ENCODE peak calls at places on chromosomes 3 and 15, in seven cellular contexts. One of them, this sample, is unnamed.

GRCh38 chr15:29377141-29377540 is 107.5 kb upstream of the NSMCE3 start:
- DNase-seq in heart left ventricle: no peak
- DNase-seq in transverse colon: no peak
- DNase-seq in body of pancreas: no peak
- DNase-seq in A549: no peak
- DNase-seq in sigmoid colon: no peak
- DNase-seq in H1: no peak
- DNase-seq in this sample: no peak

GRCh38 chr3:43346990-43347749 is 60.8 kb downstream of the SNRK start:
- DNase-seq in heart left ventricle: no peak
- DNase-seq in transverse colon: peak
- DNase-seq in body of pancreas: no peak
- DNase-seq in A549: no peak
- DNase-seq in sigmoid colon: no peak
- DNase-seq in H1: no peak
- DNase-seq in this sample: no peak

GRCh38 chr3:174955513-174956001 is 96.4 kb downstream of the NAALADL2 start:
- DNase-seq in heart left ventricle: no peak
- DNase-seq in transverse colon: no peak
- DNase-seq in body of pancreas: no peak
- DNase-seq in A549: peak
- DNase-seq in sigmoid colon: no peak
- DNase-seq in H1: no peak
- DNase-seq in this sample: no peak

GRCh38 chr3:59189561-59190338 is 139.9 kb upstream of the CFAP20DC start:
- DNase-seq in heart left ventricle: no peak
- DNase-seq in transverse colon: peak
- DNase-seq in body of pancreas: no peak
- DNase-seq in A549: no peak
- DNase-seq in sigmoid colon: no peak
- DNase-seq in H1: no peak
- DNase-seq in this sample: no peak

GRCh38 chr15:70241031-70241430 is 143.3 kb upstream of the TLE3 start:
- DNase-seq in heart left ventricle: no peak
- DNase-seq in transverse colon: no peak
- DNase-seq in body of pancreas: no peak
- DNase-seq in A549: no peak
- DNase-seq in sigmoid colon: peak
- DNase-seq in H1: no peak
- DNase-seq in this sample: no peak

GRCh38 chr15:65611888-65612615 is 1.1 kb upstream of the INTS14 start:
- DNase-seq in heart left ventricle: no peak
- DNase-seq in transverse colon: no peak
- DNase-seq in body of pancreas: no peak
- DNase-seq in A549: no peak
- DNase-seq in sigmoid colon: no peak
- DNase-seq in H1: no peak
- DNase-seq in this sample: no peak

GRCh38 chr15:48584090-48584831 is 61.2 kb downstream of the FBN1 start:
- DNase-seq in heart left ventricle: no peak
- DNase-seq in transverse colon: no peak
- DNase-seq in body of pancreas: no peak
- DNase-seq in A549: no peak
- DNase-seq in sigmoid colon: no peak
- DNase-seq in H1: no peak
- DNase-seq in this sample: no peak

GRCh38 chr3:72134989-72135451 is 350.1 kb upstream of the PROK2 start:
- DNase-seq in heart left ventricle: no peak
- DNase-seq in transverse colon: no peak
- DNase-seq in body of pancreas: no peak
- DNase-seq in A549: no peak
- DNase-seq in sigmoid colon: no peak
- DNase-seq in H1: no peak
- DNase-seq in this sample: no peak

GRCh38 chr3:129555176-129555575 is 12.2 kb downstream of the H1-8 start:
- DNase-seq in heart left ventricle: no peak
- DNase-seq in transverse colon: no peak
- DNase-seq in body of pancreas: no peak
- DNase-seq in A549: no peak
- DNase-seq in sigmoid colon: no peak
- DNase-seq in H1: no peak
- DNase-seq in this sample: no peak

GRCh38 chr3:105853801-105854432 is 14.9 kb downstream of the CBLB start:
- DNase-seq in heart left ventricle: no peak
- DNase-seq in transverse colon: peak
- DNase-seq in body of pancreas: no peak
- DNase-seq in A549: no peak
- DNase-seq in sigmoid colon: no peak
- DNase-seq in H1: no peak
- DNase-seq in this sample: no peak

GRCh38 chr15:65051266-65051665 is 6.1 kb downstream of the SLC51B start:
- DNase-seq in heart left ventricle: no peak
- DNase-seq in transverse colon: no peak
- DNase-seq in body of pancreas: no peak
- DNase-seq in A549: no peak
- DNase-seq in sigmoid colon: no peak
- DNase-seq in H1: no peak
- DNase-seq in this sample: no peak

GRCh38 chr3:64321747-64322146 is 96.5 kb upstream of the PRICKLE2 start:
- DNase-seq in heart left ventricle: no peak
- DNase-seq in transverse colon: no peak
- DNase-seq in body of pancreas: no peak
- DNase-seq in A549: peak
- DNase-seq in sigmoid colon: no peak
- DNase-seq in H1: no peak
- DNase-seq in this sample: peak

GRCh38 chr3:60322334-60322856 is 928.9 kb downstream of the FHIT start:
- DNase-seq in heart left ventricle: no peak
- DNase-seq in transverse colon: no peak
- DNase-seq in body of pancreas: no peak
- DNase-seq in A549: no peak
- DNase-seq in sigmoid colon: no peak
- DNase-seq in H1: no peak
- DNase-seq in this sample: no peak

GRCh38 chr15:61327019-61327631 is 98.0 kb upstream of the RORA start:
- DNase-seq in heart left ventricle: peak
- DNase-seq in transverse colon: no peak
- DNase-seq in body of pancreas: no peak
- DNase-seq in A549: no peak
- DNase-seq in sigmoid colon: no peak
- DNase-seq in H1: no peak
- DNase-seq in this sample: peak

GRCh38 chr3:119294402-119294888 is 262 bp downstream of the ARHGAP31 start:
- DNase-seq in heart left ventricle: peak
- DNase-seq in transverse colon: peak
- DNase-seq in body of pancreas: peak
- DNase-seq in A549: peak
- DNase-seq in sigmoid colon: peak
- DNase-seq in H1: peak
- DNase-seq in this sample: peak

GRCh38 chr3:170999737-171000242 is 26.7 kb downstream of the SLC2A2 start:
- DNase-seq in heart left ventricle: no peak
- DNase-seq in transverse colon: peak
- DNase-seq in body of pancreas: peak
- DNase-seq in A549: no peak
- DNase-seq in sigmoid colon: no peak
- DNase-seq in H1: no peak
- DNase-seq in this sample: no peak

GRCh38 chr15:67521770-67522568 is 1.0 kb downstream of the C15orf61 start:
- DNase-seq in heart left ventricle: no peak
- DNase-seq in transverse colon: no peak
- DNase-seq in body of pancreas: peak
- DNase-seq in A549: peak
- DNase-seq in sigmoid colon: no peak
- DNase-seq in H1: no peak
- DNase-seq in this sample: peak

GRCh38 chr3:119557874-119558264 is 1.5 kb downstream of the CD80 start:
- DNase-seq in heart left ventricle: no peak
- DNase-seq in transverse colon: no peak
- DNase-seq in body of pancreas: no peak
- DNase-seq in A549: no peak
- DNase-seq in sigmoid colon: no peak
- DNase-seq in H1: no peak
- DNase-seq in this sample: no peak

GRCh38 chr15:71011503-71012155 is 103.6 kb upstream of the THSD4 start:
- DNase-seq in heart left ventricle: no peak
- DNase-seq in transverse colon: peak
- DNase-seq in body of pancreas: peak
- DNase-seq in A549: peak
- DNase-seq in sigmoid colon: no peak
- DNase-seq in H1: no peak
- DNase-seq in this sample: peak

GRCh38 chr15:25058080-25058785 is 103.4 kb downstream of the SNRPN start:
- DNase-seq in heart left ventricle: no peak
- DNase-seq in transverse colon: no peak
- DNase-seq in body of pancreas: no peak
- DNase-seq in A549: no peak
- DNase-seq in sigmoid colon: no peak
- DNase-seq in H1: peak
- DNase-seq in this sample: peak

GRCh38 chr15:25056484-25057429 is 102.0 kb downstream of the SNRPN start:
- DNase-seq in heart left ventricle: no peak
- DNase-seq in transverse colon: no peak
- DNase-seq in body of pancreas: no peak
- DNase-seq in A549: no peak
- DNase-seq in sigmoid colon: no peak
- DNase-seq in H1: peak
- DNase-seq in this sample: peak

GRCh38 chr15:25059698-25060471 is 105.1 kb downstream of the SNRPN start:
- DNase-seq in heart left ventricle: no peak
- DNase-seq in transverse colon: no peak
- DNase-seq in body of pancreas: no peak
- DNase-seq in A549: no peak
- DNase-seq in sigmoid colon: no peak
- DNase-seq in H1: no peak
- DNase-seq in this sample: peak

GRCh38 chr15:25055356-25056068 is 100.7 kb downstream of the SNRPN start:
- DNase-seq in heart left ventricle: no peak
- DNase-seq in transverse colon: no peak
- DNase-seq in body of pancreas: no peak
- DNase-seq in A549: no peak
- DNase-seq in sigmoid colon: no peak
- DNase-seq in H1: peak
- DNase-seq in this sample: no peak

DNA sequence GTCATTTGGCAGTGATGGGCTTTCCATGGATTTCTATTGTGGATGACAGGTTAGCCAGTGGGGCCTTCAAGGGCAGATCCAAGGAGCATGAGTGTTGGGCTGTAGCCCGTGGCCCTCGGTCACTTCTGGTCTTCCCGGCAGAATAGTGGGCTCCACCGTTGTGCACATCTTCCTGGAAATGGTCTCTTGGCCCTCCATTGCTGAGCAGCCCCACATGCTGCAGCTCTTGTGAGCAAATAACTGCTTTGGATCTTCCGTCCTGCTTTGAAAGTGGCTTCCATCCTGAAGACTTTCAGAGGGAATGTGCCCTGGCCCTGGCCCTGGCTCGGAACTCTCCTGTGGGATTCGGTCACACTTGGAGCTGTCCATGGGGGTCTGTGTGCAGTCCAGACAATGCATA is 102.8 kb downstream of the SNRPN start:
- DNase-seq in heart left ventricle: no peak
- DNase-seq in transverse colon: no peak
- DNase-seq in body of pancreas: no peak
- DNase-seq in A549: no peak
- DNase-seq in sigmoid colon: no peak
- DNase-seq in H1: no peak
- DNase-seq in this sample: peak
- H3K4me3 ChIP-seq in heart left ventricle: no peak
- H3K4me3 ChIP-seq in transverse colon: no peak
- H3K4me3 ChIP-seq in body of pancreas: no peak
- H3K4me3 ChIP-seq in A549: no peak
- H3K4me3 ChIP-seq in sigmoid colon: no peak
- H3K4me3 ChIP-seq in H1: no peak
- H3K4me3 ChIP-seq in this sample: no peak

DNA sequence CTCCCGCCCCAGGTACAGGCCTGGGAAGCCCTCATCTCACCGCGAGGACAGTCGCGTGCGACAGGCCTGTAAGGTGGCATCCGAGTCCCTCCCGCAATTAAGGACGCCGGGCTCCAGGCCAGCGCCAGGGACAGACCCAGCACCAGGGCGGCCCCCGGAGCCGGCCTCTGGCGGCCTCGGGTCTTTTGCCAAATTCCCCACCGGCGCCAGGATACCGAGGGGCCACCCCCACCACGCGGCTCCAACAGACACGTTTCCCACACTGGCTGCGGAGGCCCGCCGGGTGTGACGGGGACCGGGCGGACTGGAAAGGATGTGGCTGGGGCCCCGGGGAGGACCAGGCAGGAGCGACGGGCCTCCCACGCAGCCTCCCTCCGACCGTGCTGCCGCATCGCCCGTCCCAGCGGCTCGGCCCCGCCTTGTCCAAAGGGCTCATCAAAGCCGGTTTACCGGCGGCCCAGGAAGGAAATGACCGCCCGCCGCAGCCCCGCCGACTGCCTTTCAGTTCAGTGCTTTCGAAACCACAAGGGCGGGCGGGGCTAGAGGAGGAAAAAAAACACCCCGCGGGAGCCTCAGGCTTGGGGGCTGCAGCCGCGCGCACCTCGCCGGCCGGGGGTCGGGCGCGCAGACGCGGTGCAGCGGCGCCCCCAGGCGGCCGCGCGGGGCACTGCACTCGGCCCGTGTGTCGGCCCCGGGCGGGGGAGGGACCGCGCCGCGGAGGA is 11.2 kb downstream of the XXYLT1 start:
- DNase-seq in heart left ventricle: peak
- DNase-seq in transverse colon: peak
- DNase-seq in body of pancreas: peak
- DNase-seq in A549: peak
- DNase-seq in sigmoid colon: peak
- DNase-seq in H1: no peak
- DNase-seq in this sample: peak
- TF ChIP-seq POLR2A in heart left ventricle: no peak
- TF ChIP-seq POLR2A in transverse colon: peak
- TF ChIP-seq POLR2A in body of pancreas: no peak
- TF ChIP-seq POLR2A in A549: no peak
- TF ChIP-seq POLR2A in sigmoid colon: peak
- TF ChIP-seq POLR2A in H1: no peak
- TF ChIP-seq POLR2A in this sample: peak

GRCh38 chr15:72907733-72908132 is 124.2 kb upstream of the ADPGK start:
- DNase-seq in heart left ventricle: peak
- DNase-seq in transverse colon: no peak
- DNase-seq in body of pancreas: peak
- DNase-seq in A549: no peak
- DNase-seq in sigmoid colon: no peak
- DNase-seq in H1: no peak
- DNase-seq in this sample: no peak

GRCh38 chr15:72902929-72903260 is 119.3 kb upstream of the ADPGK start:
- DNase-seq in heart left ventricle: no peak
- DNase-seq in transverse colon: no peak
- DNase-seq in body of pancreas: no peak
- DNase-seq in A549: no peak
- DNase-seq in sigmoid colon: no peak
- DNase-seq in H1: no peak
- DNase-seq in this sample: no peak

GRCh38 chr15:72902245-72902928 is 118.8 kb upstream of the ADPGK start:
- DNase-seq in heart left ventricle: peak
- DNase-seq in transverse colon: peak
- DNase-seq in body of pancreas: peak
- DNase-seq in A549: no peak
- DNase-seq in sigmoid colon: peak
- DNase-seq in H1: no peak
- DNase-seq in this sample: peak
- H3K4me3 ChIP-seq in heart left ventricle: no peak
- H3K4me3 ChIP-seq in transverse colon: no peak
- H3K4me3 ChIP-seq in body of pancreas: no peak
- H3K4me3 ChIP-seq in A549: no peak
- H3K4me3 ChIP-seq in sigmoid colon: no peak
- H3K4me3 ChIP-seq in H1: no peak
- H3K4me3 ChIP-seq in this sample: no peak

GRCh38 chr3:100124116-100124767 is 9.9 kb upstream of the FILIP1L start:
- DNase-seq in heart left ventricle: peak
- DNase-seq in transverse colon: no peak
- DNase-seq in body of pancreas: no peak
- DNase-seq in A549: no peak
- DNase-seq in sigmoid colon: no peak
- DNase-seq in H1: no peak
- DNase-seq in this sample: no peak
- TF ChIP-seq POLR2A in heart left ventricle: no peak
- TF ChIP-seq POLR2A in transverse colon: no peak
- TF ChIP-seq POLR2A in body of pancreas: no peak
- TF ChIP-seq POLR2A in A549: no peak
- TF ChIP-seq POLR2A in sigmoid colon: no peak
- TF ChIP-seq POLR2A in H1: no peak
- TF ChIP-seq POLR2A in this sample: no peak

This sample was measured in thyroid gland.